ENCODE peak calls at places on chromosomes 11 and 22, in six cellular contexts. One of them, this sample, is unnamed. For H3K27me3, the result is how much of the 10 kb centered on the place peaks cover.

GRCh38 chr11:120517390-120518315 is 6.1 kb downstream of the GRIK4 start:
- DNase-seq in HCT116: no peak
- DNase-seq in PC-3: no peak
- DNase-seq in brain microvascular endothelial cell: peak
- DNase-seq in left ventricle myocardium inferior: no peak
- DNase-seq in BJ: no peak
- DNase-seq in this sample: no peak

GRCh38 chr22:35376728-35377472 is 4.0 kb upstream of the HMOX1 start:
- DNase-seq in PC-3: peak
- DNase-seq in left ventricle myocardium inferior: peak
- DNase-seq in brain microvascular endothelial cell: peak
- DNase-seq in HCT116: peak
- DNase-seq in BJ: peak
- DNase-seq in this sample: peak

GRCh38 chr22:39090426-39091064 is 6.5 kb upstream of the APOBEC3H start:
- DNase-seq in PC-3: peak
- DNase-seq in left ventricle myocardium inferior: no peak
- DNase-seq in BJ: no peak
- DNase-seq in brain microvascular endothelial cell: no peak
- DNase-seq in HCT116: no peak
- DNase-seq in this sample: peak

GRCh38 chr11:116859175-116859574 is 21.8 kb upstream of the APOA1 start:
- DNase-seq in left ventricle myocardium inferior: no peak
- DNase-seq in PC-3: no peak
- DNase-seq in brain microvascular endothelial cell: no peak
- DNase-seq in BJ: no peak
- DNase-seq in HCT116: no peak
- DNase-seq in this sample: no peak

GRCh38 chr22:48754611-48755331 is 1072.9 kb downstream of the BRD1 start:
- DNase-seq in left ventricle myocardium inferior: no peak
- DNase-seq in brain microvascular endothelial cell: no peak
- DNase-seq in PC-3: no peak
- DNase-seq in HCT116: no peak
- DNase-seq in BJ: no peak
- DNase-seq in this sample: no peak

GRCh38 chr22:39350803-39351688 is 1.3 kb downstream of the SYNGR1 start:
- DNase-seq in brain microvascular endothelial cell: no peak
- DNase-seq in HCT116: no peak
- DNase-seq in PC-3: no peak
- DNase-seq in left ventricle myocardium inferior: no peak
- DNase-seq in BJ: no peak
- DNase-seq in this sample: no peak

GRCh38 chr11:124784051-124784450 is 16.2 kb downstream of the MSANTD2 start:
- DNase-seq in brain microvascular endothelial cell: no peak
- DNase-seq in BJ: no peak
- DNase-seq in HCT116: no peak
- DNase-seq in PC-3: no peak
- DNase-seq in left ventricle myocardium inferior: no peak
- DNase-seq in this sample: no peak

GRCh38 chr22:25777870-25778269 is 35.9 kb downstream of the MYO18B start:
- DNase-seq in BJ: no peak
- DNase-seq in left ventricle myocardium inferior: no peak
- DNase-seq in HCT116: peak
- DNase-seq in brain microvascular endothelial cell: peak
- DNase-seq in PC-3: peak
- DNase-seq in this sample: no peak

GRCh38 chr22:20080445-20080775 is 369 bp downstream of the DGCR8 start:
- DNase-seq in left ventricle myocardium inferior: peak
- DNase-seq in brain microvascular endothelial cell: peak
- DNase-seq in PC-3: peak
- DNase-seq in HCT116: no peak
- DNase-seq in BJ: no peak
- DNase-seq in this sample: peak

GRCh38 chr11:35389897-35390462 is 29.4 kb downstream of the SLC1A2 start:
- DNase-seq in brain microvascular endothelial cell: no peak
- DNase-seq in HCT116: no peak
- DNase-seq in left ventricle myocardium inferior: no peak
- DNase-seq in BJ: no peak
- DNase-seq in PC-3: peak
- DNase-seq in this sample: no peak

GRCh38 chr11:129279326-129280026 is 87.4 kb upstream of the ARHGAP32 start:
- DNase-seq in left ventricle myocardium inferior: peak
- DNase-seq in BJ: no peak
- DNase-seq in brain microvascular endothelial cell: peak
- DNase-seq in PC-3: peak
- DNase-seq in HCT116: peak
- DNase-seq in this sample: peak

GRCh38 chr11:92300871-92301270 is 76.3 kb downstream of the FAT3 start:
- DNase-seq in BJ: no peak
- DNase-seq in PC-3: no peak
- DNase-seq in HCT116: no peak
- DNase-seq in brain microvascular endothelial cell: no peak
- DNase-seq in left ventricle myocardium inferior: no peak
- DNase-seq in this sample: no peak

GRCh38 chr22:30822216-30823014 is 127.7 kb downstream of the OSBP2 start:
- DNase-seq in PC-3: no peak
- DNase-seq in HCT116: no peak
- DNase-seq in left ventricle myocardium inferior: no peak
- DNase-seq in BJ: no peak
- DNase-seq in brain microvascular endothelial cell: no peak
- DNase-seq in this sample: no peak

DNA sequence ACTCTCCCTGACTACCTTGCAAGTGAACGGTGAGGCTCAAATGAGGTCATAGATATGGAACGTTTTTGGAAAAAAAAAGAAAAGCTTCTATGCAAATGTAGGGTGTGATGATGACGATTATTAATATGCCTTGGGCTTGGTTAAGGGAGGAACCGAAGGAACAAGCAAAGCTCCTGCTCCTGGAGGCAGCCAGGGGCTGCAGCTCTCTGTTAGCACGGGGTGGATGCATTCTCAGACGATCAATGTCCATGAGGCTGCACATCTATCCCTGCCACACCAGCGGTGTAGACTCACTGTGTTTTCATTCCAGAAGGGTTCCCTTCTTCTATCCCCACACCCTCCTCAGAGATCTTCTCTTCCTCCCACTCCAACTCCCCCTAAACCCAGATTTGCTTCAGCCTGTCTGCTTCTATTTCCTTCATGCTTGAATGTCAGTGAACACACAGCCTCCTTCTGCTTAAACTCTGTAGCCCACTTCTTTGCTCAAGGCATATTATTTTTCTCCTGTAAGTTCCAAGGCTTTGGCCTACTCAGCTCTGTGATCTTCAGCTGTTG is 29.3 kb upstream of the SCN3B start:
- DNase-seq in PC-3: no peak
- DNase-seq in left ventricle myocardium inferior: no peak
- DNase-seq in brain microvascular endothelial cell: no peak
- DNase-seq in HCT116: no peak
- DNase-seq in BJ: no peak
- DNase-seq in this sample: no peak
- H3K27me3 ChIP-seq in PC-3: half or more
- H3K27me3 ChIP-seq in left ventricle myocardium inferior: under half
- H3K27me3 ChIP-seq in brain microvascular endothelial cell: under half
- H3K27me3 ChIP-seq in HCT116: half or more
- H3K27me3 ChIP-seq in BJ: under half
- H3K27me3 ChIP-seq in this sample: under half

GRCh38 chr11:20668844-20669832 is at the start of gene NELL1:
- DNase-seq in brain microvascular endothelial cell: no peak
- DNase-seq in left ventricle myocardium inferior: no peak
- DNase-seq in BJ: no peak
- DNase-seq in PC-3: no peak
- DNase-seq in HCT116: no peak
- DNase-seq in this sample: no peak

GRCh38 chr11:20671856-20672546 is 2.6 kb downstream of the NELL1 start:
- DNase-seq in brain microvascular endothelial cell: no peak
- DNase-seq in left ventricle myocardium inferior: no peak
- DNase-seq in PC-3: peak
- DNase-seq in BJ: no peak
- DNase-seq in HCT116: peak
- DNase-seq in this sample: no peak

GRCh38 chr11:20669833-20670684 is 673 bp downstream of the NELL1 start:
- DNase-seq in PC-3: no peak
- DNase-seq in BJ: no peak
- DNase-seq in HCT116: no peak
- DNase-seq in left ventricle myocardium inferior: no peak
- DNase-seq in brain microvascular endothelial cell: no peak
- DNase-seq in this sample: no peak

GRCh38 chr11:20672575-20672974 is 3.2 kb downstream of the NELL1 start:
- DNase-seq in PC-3: peak
- DNase-seq in left ventricle myocardium inferior: no peak
- DNase-seq in BJ: no peak
- DNase-seq in HCT116: peak
- DNase-seq in brain microvascular endothelial cell: no peak
- DNase-seq in this sample: no peak

DNA sequence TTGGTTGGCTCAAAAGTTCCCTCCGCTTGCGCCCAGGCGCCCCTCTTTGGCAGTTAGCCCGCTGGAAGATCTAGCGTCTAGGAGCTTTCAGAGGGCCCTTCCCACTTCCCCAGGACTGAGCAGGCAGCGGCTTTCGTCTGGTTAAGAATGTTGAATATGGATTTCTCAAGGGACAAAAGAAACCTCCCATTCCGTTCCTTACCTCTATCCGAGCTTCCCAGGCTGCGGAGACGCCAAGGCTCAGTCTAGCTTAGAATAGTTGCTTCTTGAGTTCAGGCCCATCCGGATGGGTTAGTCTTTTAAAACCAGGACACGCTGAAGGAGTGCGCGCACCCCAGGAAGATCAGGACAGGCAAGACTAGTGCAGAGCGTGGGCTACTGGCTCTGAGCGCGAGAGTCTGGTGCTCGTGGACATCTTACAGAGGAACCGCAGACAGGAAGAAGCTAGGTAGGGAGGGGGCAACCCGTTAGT is 1.6 kb downstream of the NELL1 start:
- DNase-seq in brain microvascular endothelial cell: no peak
- DNase-seq in BJ: no peak
- DNase-seq in HCT116: no peak
- DNase-seq in PC-3: no peak
- DNase-seq in left ventricle myocardium inferior: no peak
- DNase-seq in this sample: no peak
- H3K27me3 ChIP-seq in brain microvascular endothelial cell: under half
- H3K27me3 ChIP-seq in BJ: under half
- H3K27me3 ChIP-seq in HCT116: under half
- H3K27me3 ChIP-seq in PC-3: under half
- H3K27me3 ChIP-seq in left ventricle myocardium inferior: half or more
- H3K27me3 ChIP-seq in this sample: under half

DNA sequence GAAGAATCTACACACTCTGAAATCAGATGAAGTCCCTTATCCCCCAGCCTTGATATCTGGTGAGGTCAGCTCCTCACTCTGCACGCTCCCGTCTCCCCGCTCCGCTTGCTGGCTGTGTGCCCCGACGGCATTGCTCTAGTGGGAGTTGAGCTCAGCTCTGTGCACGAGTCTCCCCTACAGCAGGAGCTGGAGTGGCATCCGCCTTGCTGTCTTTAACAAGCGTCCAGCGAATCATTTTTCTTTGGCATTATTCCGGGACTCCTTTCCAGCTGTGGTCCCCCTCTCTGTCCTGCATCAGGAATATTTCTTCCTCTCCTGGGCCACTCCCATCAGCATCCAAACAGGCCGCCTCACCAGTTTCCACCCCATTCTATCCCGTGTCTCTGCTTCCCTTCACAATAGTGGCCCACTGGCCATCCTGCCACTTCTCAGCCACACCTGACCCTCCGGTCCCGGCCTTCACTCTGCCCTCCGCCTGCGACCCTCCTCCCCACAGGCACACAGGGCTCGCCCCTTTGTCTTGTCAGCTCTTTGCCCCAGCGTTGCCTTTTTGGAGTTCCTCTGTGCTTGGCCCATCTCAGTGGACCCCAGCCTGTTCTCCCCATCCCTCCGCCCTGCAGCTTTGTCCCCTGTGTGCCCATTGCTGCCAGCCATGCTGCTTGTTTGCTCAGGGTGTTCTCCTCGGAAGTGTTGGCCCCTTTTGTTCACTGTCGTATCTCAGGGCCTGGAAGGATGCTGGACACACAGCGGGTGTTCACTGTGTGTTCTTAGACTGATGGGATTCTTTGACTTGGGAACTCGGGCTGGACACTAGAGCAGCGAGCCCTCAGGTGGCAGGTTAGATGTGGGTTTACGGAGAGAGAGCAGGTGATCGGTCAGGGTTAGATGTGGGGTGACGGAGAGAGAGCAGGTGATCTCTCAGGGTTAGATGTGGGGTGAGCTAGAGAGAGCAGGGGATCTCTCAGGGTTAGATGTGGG is 441.8 kb downstream of the TBC1D22A start:
- DNase-seq in BJ: no peak
- DNase-seq in left ventricle myocardium inferior: no peak
- DNase-seq in brain microvascular endothelial cell: no peak
- DNase-seq in PC-3: no peak
- DNase-seq in HCT116: no peak
- DNase-seq in this sample: peak
- H3K27me3 ChIP-seq in BJ: under half
- H3K27me3 ChIP-seq in left ventricle myocardium inferior: half or more
- H3K27me3 ChIP-seq in brain microvascular endothelial cell: under half
- H3K27me3 ChIP-seq in PC-3: under half
- H3K27me3 ChIP-seq in HCT116: under half
- H3K27me3 ChIP-seq in this sample: under half

GRCh38 chr22:44380716-44381500 is 68.2 kb upstream of the SHISAL1 start:
- DNase-seq in left ventricle myocardium inferior: no peak
- DNase-seq in PC-3: no peak
- DNase-seq in HCT116: no peak
- DNase-seq in BJ: no peak
- DNase-seq in brain microvascular endothelial cell: no peak
- DNase-seq in this sample: peak
- H3K27me3 ChIP-seq in left ventricle myocardium inferior: under half
- H3K27me3 ChIP-seq in PC-3: under half
- H3K27me3 ChIP-seq in HCT116: under half
- H3K27me3 ChIP-seq in BJ: under half
- H3K27me3 ChIP-seq in brain microvascular endothelial cell: under half
- H3K27me3 ChIP-seq in this sample: under half